ENCODE peak calls at places on chromosomes 4 and X, in seven cellular contexts. One of them, this sample, is unnamed. For H3K4me1, the result is how much of the 10 kb centered on the place peaks cover.

GRCh38 chr4:183384516-183384915 is 59.9 kb upstream of the CDKN2AIP start:
- DNase-seq in astrocyte: no peak
- DNase-seq in colonic mucosa: no peak
- DNase-seq in GM23248: no peak
- DNase-seq in MM.1S: no peak
- DNase-seq in fibroblast of lung: no peak
- DNase-seq in mesenchymal stem cell: no peak
- DNase-seq in this sample: no peak

GRCh38 chr4:28010543-28011235 is 1150.0 kb downstream of the STIM2 start:
- DNase-seq in astrocyte: no peak
- DNase-seq in fibroblast of lung: no peak
- DNase-seq in MM.1S: no peak
- DNase-seq in GM23248: peak
- DNase-seq in mesenchymal stem cell: no peak
- DNase-seq in colonic mucosa: no peak
- DNase-seq in this sample: no peak

GRCh38 chr4:86934147-86934771 is 552 bp upstream of the AFF1 start:
- DNase-seq in GM23248: peak
- DNase-seq in fibroblast of lung: peak
- DNase-seq in mesenchymal stem cell: no peak
- DNase-seq in MM.1S: no peak
- DNase-seq in colonic mucosa: peak
- DNase-seq in astrocyte: no peak
- DNase-seq in this sample: peak

GRCh38 chr4:13705521-13706035 is 78.1 kb upstream of the BOD1L1 start:
- DNase-seq in fibroblast of lung: no peak
- DNase-seq in mesenchymal stem cell: no peak
- DNase-seq in colonic mucosa: peak
- DNase-seq in GM23248: peak
- DNase-seq in astrocyte: no peak
- DNase-seq in MM.1S: peak
- DNase-seq in this sample: peak

GRCh38 chrX:11375614-11376119 is 82.5 kb downstream of the AMELX start:
- DNase-seq in fibroblast of lung: no peak
- DNase-seq in GM23248: no peak
- DNase-seq in MM.1S: no peak
- DNase-seq in mesenchymal stem cell: no peak
- DNase-seq in astrocyte: no peak
- DNase-seq in colonic mucosa: no peak
- DNase-seq in this sample: no peak

GRCh38 chr4:101211146-101211553 is 136.2 kb downstream of the PPP3CA start:
- DNase-seq in MM.1S: no peak
- DNase-seq in mesenchymal stem cell: peak
- DNase-seq in astrocyte: peak
- DNase-seq in colonic mucosa: no peak
- DNase-seq in GM23248: peak
- DNase-seq in fibroblast of lung: peak
- DNase-seq in this sample: peak

GRCh38 chr4:123554819-123555499 is 158.4 kb downstream of the SPRY1 start:
- DNase-seq in colonic mucosa: peak
- DNase-seq in astrocyte: peak
- DNase-seq in GM23248: no peak
- DNase-seq in mesenchymal stem cell: no peak
- DNase-seq in MM.1S: no peak
- DNase-seq in fibroblast of lung: no peak
- DNase-seq in this sample: no peak

GRCh38 chrX:47900833-47901232 is 64.1 kb downstream of the ZNF81 start:
- DNase-seq in astrocyte: no peak
- DNase-seq in colonic mucosa: no peak
- DNase-seq in GM23248: no peak
- DNase-seq in fibroblast of lung: no peak
- DNase-seq in mesenchymal stem cell: no peak
- DNase-seq in MM.1S: no peak
- DNase-seq in this sample: no peak

GRCh38 chrX:106927023-106927422 is 6.8 kb downstream of the CLDN2 start:
- DNase-seq in astrocyte: no peak
- DNase-seq in GM23248: no peak
- DNase-seq in mesenchymal stem cell: no peak
- DNase-seq in MM.1S: no peak
- DNase-seq in fibroblast of lung: no peak
- DNase-seq in colonic mucosa: no peak
- DNase-seq in this sample: no peak

GRCh38 chrX:76439188-76439587 is 11.7 kb downstream of the MAGEE1 start:
- DNase-seq in mesenchymal stem cell: no peak
- DNase-seq in MM.1S: no peak
- DNase-seq in colonic mucosa: no peak
- DNase-seq in fibroblast of lung: no peak
- DNase-seq in GM23248: no peak
- DNase-seq in astrocyte: no peak
- DNase-seq in this sample: no peak

GRCh38 chr4:189046642-189047041 is 894.0 kb upstream of the FRG1 start:
- DNase-seq in GM23248: peak
- DNase-seq in fibroblast of lung: peak
- DNase-seq in astrocyte: no peak
- DNase-seq in MM.1S: no peak
- DNase-seq in colonic mucosa: no peak
- DNase-seq in mesenchymal stem cell: peak
- DNase-seq in this sample: peak

GRCh38 chr4:47195706-47196105 is 164.3 kb downstream of the GABRB1 start:
- DNase-seq in GM23248: no peak
- DNase-seq in astrocyte: no peak
- DNase-seq in mesenchymal stem cell: no peak
- DNase-seq in fibroblast of lung: peak
- DNase-seq in MM.1S: no peak
- DNase-seq in colonic mucosa: no peak
- DNase-seq in this sample: no peak

GRCh38 chr4:10958226-10958856 is 273.8 kb upstream of the CLNK start:
- DNase-seq in mesenchymal stem cell: no peak
- DNase-seq in GM23248: no peak
- DNase-seq in fibroblast of lung: no peak
- DNase-seq in astrocyte: no peak
- DNase-seq in colonic mucosa: no peak
- DNase-seq in MM.1S: no peak
- DNase-seq in this sample: peak

GRCh38 chr4:122548452-122548851 is 72.4 kb downstream of the IL21 start:
- DNase-seq in astrocyte: peak
- DNase-seq in mesenchymal stem cell: peak
- DNase-seq in MM.1S: no peak
- DNase-seq in fibroblast of lung: peak
- DNase-seq in GM23248: no peak
- DNase-seq in colonic mucosa: no peak
- DNase-seq in this sample: peak

GRCh38 chr4:129403848-129404247 is 307.9 kb downstream of the C4orf33 start:
- DNase-seq in MM.1S: no peak
- DNase-seq in GM23248: no peak
- DNase-seq in fibroblast of lung: no peak
- DNase-seq in colonic mucosa: no peak
- DNase-seq in astrocyte: no peak
- DNase-seq in mesenchymal stem cell: no peak
- DNase-seq in this sample: no peak

GRCh38 chrX:15786930-15787329 is 3.4 kb upstream of the ZRSR2 start:
- DNase-seq in astrocyte: no peak
- DNase-seq in mesenchymal stem cell: no peak
- DNase-seq in MM.1S: no peak
- DNase-seq in fibroblast of lung: no peak
- DNase-seq in GM23248: no peak
- DNase-seq in colonic mucosa: no peak
- DNase-seq in this sample: no peak

GRCh38 chr4:25539241-25539640 is 116.4 kb upstream of the SLC34A2 start:
- DNase-seq in colonic mucosa: no peak
- DNase-seq in mesenchymal stem cell: no peak
- DNase-seq in fibroblast of lung: no peak
- DNase-seq in GM23248: no peak
- DNase-seq in astrocyte: no peak
- DNase-seq in MM.1S: no peak
- DNase-seq in this sample: no peak

GRCh38 chr4:77358315-77358928 is 201.4 kb downstream of the CCNG2 start:
- DNase-seq in fibroblast of lung: peak
- DNase-seq in MM.1S: peak
- DNase-seq in astrocyte: no peak
- DNase-seq in GM23248: peak
- DNase-seq in colonic mucosa: peak
- DNase-seq in mesenchymal stem cell: peak
- DNase-seq in this sample: peak

GRCh38 chrX:102832661-102833060 is 104.4 kb upstream of the RAB40AL start:
- DNase-seq in colonic mucosa: no peak
- DNase-seq in MM.1S: no peak
- DNase-seq in fibroblast of lung: peak
- DNase-seq in astrocyte: peak
- DNase-seq in mesenchymal stem cell: peak
- DNase-seq in GM23248: peak
- DNase-seq in this sample: peak

GRCh38 chrX:3393168-3393567 is 46.7 kb upstream of the MXRA5 start:
- DNase-seq in mesenchymal stem cell: no peak
- DNase-seq in MM.1S: no peak
- DNase-seq in GM23248: peak
- DNase-seq in colonic mucosa: no peak
- DNase-seq in astrocyte: no peak
- DNase-seq in fibroblast of lung: no peak
- DNase-seq in this sample: no peak

GRCh38 chr4:152161676-152162330 is 374.1 kb downstream of the FBXW7 start:
- DNase-seq in astrocyte: peak
- DNase-seq in GM23248: peak
- DNase-seq in mesenchymal stem cell: no peak
- DNase-seq in colonic mucosa: no peak
- DNase-seq in MM.1S: no peak
- DNase-seq in fibroblast of lung: peak
- DNase-seq in this sample: no peak

GRCh38 chr4:61298178-61298740 is 98.1 kb downstream of the ADGRL3 start:
- DNase-seq in MM.1S: no peak
- DNase-seq in astrocyte: no peak
- DNase-seq in mesenchymal stem cell: no peak
- DNase-seq in fibroblast of lung: peak
- DNase-seq in GM23248: no peak
- DNase-seq in colonic mucosa: no peak
- DNase-seq in this sample: peak
- H3K4me1 ChIP-seq in MM.1S: under half
- H3K4me1 ChIP-seq in astrocyte: under half
- H3K4me1 ChIP-seq in mesenchymal stem cell: under half
- H3K4me1 ChIP-seq in fibroblast of lung: under half
- H3K4me1 ChIP-seq in GM23248: under half
- H3K4me1 ChIP-seq in colonic mucosa: under half
- H3K4me1 ChIP-seq in this sample: under half

DNA sequence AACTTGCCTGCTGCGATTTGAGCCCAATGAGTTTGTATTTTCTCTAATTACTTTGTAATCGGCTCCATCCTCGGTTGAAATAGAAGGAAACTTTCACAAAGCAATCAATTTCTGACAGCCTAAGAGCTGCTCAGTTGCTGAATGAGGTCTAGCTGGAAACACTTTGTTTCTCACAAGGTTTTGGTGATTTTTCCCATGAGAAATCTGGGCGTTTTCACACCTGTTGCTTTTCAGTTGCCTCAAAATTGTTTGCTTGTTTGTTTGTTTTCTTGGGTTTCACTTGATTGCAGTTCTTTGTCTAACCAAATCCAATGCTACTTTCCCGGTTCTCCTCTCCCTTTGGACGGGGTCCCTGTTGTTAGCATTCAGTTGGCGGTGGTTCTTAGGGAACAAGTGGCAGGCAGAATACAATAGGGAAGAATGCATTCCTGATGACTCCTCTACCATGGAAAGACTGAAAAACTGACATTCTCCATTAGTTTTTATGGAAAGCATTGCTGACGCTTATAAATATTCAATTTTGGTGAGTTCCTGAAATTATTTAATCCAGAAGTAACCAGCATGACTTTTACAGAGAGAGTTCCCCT is 135.5 kb downstream of the PALLD start:
- DNase-seq in fibroblast of lung: peak
- DNase-seq in GM23248: peak
- DNase-seq in astrocyte: peak
- DNase-seq in mesenchymal stem cell: no peak
- DNase-seq in MM.1S: no peak
- DNase-seq in colonic mucosa: no peak
- DNase-seq in this sample: peak
- H3K9ac ChIP-seq in fibroblast of lung: no peak
- H3K9ac ChIP-seq in GM23248: no peak
- H3K9ac ChIP-seq in astrocyte: peak
- H3K9ac ChIP-seq in mesenchymal stem cell: peak
- H3K9ac ChIP-seq in MM.1S: no peak
- H3K9ac ChIP-seq in colonic mucosa: peak
- H3K9ac ChIP-seq in this sample: peak

GRCh38 chrX:45803383-45803921 is 602.8 kb upstream of the DIPK2B start:
- DNase-seq in MM.1S: no peak
- DNase-seq in colonic mucosa: no peak
- DNase-seq in mesenchymal stem cell: peak
- DNase-seq in astrocyte: peak
- DNase-seq in GM23248: peak
- DNase-seq in fibroblast of lung: peak
- DNase-seq in this sample: no peak

GRCh38 chrX:45795546-45795945 is 594.9 kb upstream of the DIPK2B start:
- DNase-seq in colonic mucosa: no peak
- DNase-seq in astrocyte: peak
- DNase-seq in mesenchymal stem cell: no peak
- DNase-seq in MM.1S: no peak
- DNase-seq in fibroblast of lung: peak
- DNase-seq in GM23248: no peak
- DNase-seq in this sample: no peak

GRCh38 chrX:45801554-45801953 is 600.9 kb upstream of the DIPK2B start:
- DNase-seq in colonic mucosa: no peak
- DNase-seq in astrocyte: no peak
- DNase-seq in GM23248: peak
- DNase-seq in fibroblast of lung: peak
- DNase-seq in MM.1S: peak
- DNase-seq in mesenchymal stem cell: peak
- DNase-seq in this sample: no peak

GRCh38 chrX:45794995-45795337 is 594.3 kb upstream of the DIPK2B start:
- DNase-seq in GM23248: no peak
- DNase-seq in astrocyte: no peak
- DNase-seq in colonic mucosa: no peak
- DNase-seq in fibroblast of lung: no peak
- DNase-seq in MM.1S: no peak
- DNase-seq in mesenchymal stem cell: no peak
- DNase-seq in this sample: no peak

GRCh38 chrX:45799576-45799975 is 598.9 kb upstream of the DIPK2B start:
- DNase-seq in astrocyte: no peak
- DNase-seq in fibroblast of lung: no peak
- DNase-seq in GM23248: no peak
- DNase-seq in MM.1S: no peak
- DNase-seq in mesenchymal stem cell: no peak
- DNase-seq in colonic mucosa: no peak
- DNase-seq in this sample: no peak
- H3K27ac ChIP-seq in astrocyte: no peak
- H3K27ac ChIP-seq in fibroblast of lung: no peak
- H3K27ac ChIP-seq in GM23248: peak
- H3K27ac ChIP-seq in MM.1S: no peak
- H3K27ac ChIP-seq in mesenchymal stem cell: peak
- H3K27ac ChIP-seq in colonic mucosa: no peak
- H3K27ac ChIP-seq in this sample: no peak

DNA sequence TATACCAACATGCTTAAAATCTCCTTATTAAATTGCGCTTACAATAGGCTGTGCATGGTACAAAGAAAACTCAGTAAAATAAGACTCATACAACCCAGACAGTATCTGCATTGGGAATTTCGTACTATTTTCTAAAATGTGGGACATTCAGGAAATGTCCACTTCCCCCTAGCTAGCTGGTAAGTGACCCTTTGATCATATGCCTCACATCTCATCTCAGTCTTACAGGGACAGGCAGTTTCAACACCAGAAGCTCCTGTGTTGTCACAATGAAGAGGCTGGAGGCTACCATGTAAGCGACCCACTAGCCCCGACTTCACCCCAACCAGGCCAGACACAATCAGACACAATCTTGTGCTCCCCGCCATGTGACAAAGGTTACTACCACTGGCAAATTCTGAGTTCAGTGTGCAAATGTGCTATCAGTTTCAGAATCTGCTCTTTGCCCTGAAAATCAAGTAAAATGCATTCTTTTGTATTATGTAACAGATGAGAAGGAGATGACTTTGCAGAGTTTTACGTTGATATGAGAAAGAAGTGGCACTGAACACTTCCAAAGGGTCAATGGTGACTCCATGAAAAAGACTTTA is 56.9 kb upstream of the STS start:
- DNase-seq in colonic mucosa: no peak
- DNase-seq in MM.1S: no peak
- DNase-seq in fibroblast of lung: no peak
- DNase-seq in astrocyte: no peak
- DNase-seq in mesenchymal stem cell: peak
- DNase-seq in GM23248: no peak
- DNase-seq in this sample: no peak
- H3K4me1 ChIP-seq in colonic mucosa: under half
- H3K4me1 ChIP-seq in MM.1S: under half
- H3K4me1 ChIP-seq in fibroblast of lung: under half
- H3K4me1 ChIP-seq in astrocyte: under half
- H3K4me1 ChIP-seq in mesenchymal stem cell: under half
- H3K4me1 ChIP-seq in GM23248: under half
- H3K4me1 ChIP-seq in this sample: under half